ENCODE peak calls at places on chromosomes 13 and 19, in ten cellular contexts. X, W, B, N, A, D, H, R, Z and Y are unnamed samples.

GRCh38 chr13:85093808-85094207 is 705.4 kb downstream of the SLITRK6 start:
- DNase-seq in X (no peak), W (peak), B (no peak), N (no peak), A (peak), D (no peak), H (no peak), R (peak), Z (no peak), Y (no peak)

GRCh38 chr13:106318941-106319411 is 216.5 kb downstream of the EFNB2 start:
- DNase-seq in X (no peak), W (no peak), B (no peak), N (no peak), A (peak), D (peak), H (peak), R (peak), Z (peak), Y (peak)

GRCh38 chr19:55452381-55453325 is 8.8 kb downstream of the ISOC2 start:
- DNase-seq in X (peak), W (peak), B (no peak), N (no peak), A (peak), D (peak), H (no peak), R (no peak), Z (no peak), Y (no peak)

GRCh38 chr19:42601811-42602443 is 7.2 kb upstream of the CEACAM8 start:
- DNase-seq in X (peak), W (no peak), B (no peak), N (no peak), A (peak), D (no peak), H (no peak), R (no peak), Z (no peak), Y (no peak)

GRCh38 chr19:5001547-5002131 is 32.7 kb downstream of the KDM4B start:
- DNase-seq in X (no peak), W (no peak), B (no peak), N (no peak), A (peak), D (no peak), H (peak), R (peak), Z (no peak), Y (no peak)

GRCh38 chr19:7904074-7905020 is 670 bp downstream of the MAP2K7 start:
- DNase-seq in X (peak), W (peak), B (peak), N (no peak), A (no peak), D (peak), H (no peak), R (no peak), Z (peak), Y (no peak)

GRCh38 chr13:114132419-114133121 is at the start of gene RASA3:
- DNase-seq in X (peak), W (peak), B (peak), N (peak), A (peak), D (peak), H (no peak), R (peak), Z (peak), Y (no peak)

GRCh38 chr19:38250821-38251563 is 5.2 kb downstream of the PPP1R14A start:
- DNase-seq in X (peak), W (peak), B (no peak), N (no peak), A (peak), D (no peak), H (no peak), R (no peak), Z (peak), Y (no peak)

GRCh38 chr19:54156490-54156889 is 3.0 kb downstream of the LENG1 start:
- DNase-seq in X (no peak), W (no peak), B (no peak), N (no peak), A (no peak), D (no peak), H (no peak), R (no peak), Z (no peak), Y (no peak)

GRCh38 chr13:27954406-27954851 is 14.7 kb downstream of the CDX2 start:
- DNase-seq in X (no peak), W (no peak), B (no peak), N (no peak), A (no peak), D (no peak), H (no peak), R (no peak), Z (no peak), Y (no peak)

GRCh38 chr19:53076984-53077383 is 26.2 kb downstream of the ZNF160 start:
- DNase-seq in X (peak), W (peak), B (no peak), N (no peak), A (peak), D (no peak), H (no peak), R (no peak), Z (peak), Y (no peak)

GRCh38 chr19:3360494-3361383 is 5.6 kb upstream of the NFIC start:
- DNase-seq in X (peak), W (peak), B (peak), N (peak), A (no peak), D (no peak), H (no peak), R (no peak), Z (peak), Y (no peak)

GRCh38 chr19:58033741-58034475 is at the start of gene ZSCAN1:
- DNase-seq in X (peak), W (peak), B (peak), N (no peak), A (peak), D (peak), H (no peak), R (no peak), Z (peak), Y (no peak)

GRCh38 chr13:50417597-50417996 is 402.4 kb downstream of the KCNRG start:
- DNase-seq in X (no peak), W (no peak), B (no peak), N (no peak), A (no peak), D (no peak), H (no peak), R (no peak), Z (no peak), Y (no peak)

GRCh38 chr19:1125601-1126533 is 22.1 kb downstream of the GPX4 start:
- DNase-seq in X (no peak), W (no peak), B (no peak), N (no peak), A (no peak), D (no peak), H (no peak), R (no peak), Z (no peak), Y (no peak)

GRCh38 chr13:77330009-77330471 is 3.1 kb upstream of the MYCBP2 start:
- DNase-seq in X (no peak), W (no peak), B (no peak), N (no peak), A (no peak), D (no peak), H (no peak), R (no peak), Z (no peak), Y (no peak)

GRCh38 chr19:2549701-2550191 is 73.8 kb downstream of the GADD45B start:
- DNase-seq in X (no peak), W (peak), B (no peak), N (no peak), A (peak), D (peak), H (no peak), R (no peak), Z (peak), Y (no peak)

GRCh38 chr13:31891472-31891871 is 140.1 kb upstream of the FRY start:
- DNase-seq in X (peak), W (no peak), B (no peak), N (no peak), A (no peak), D (peak), H (no peak), R (no peak), Z (peak), Y (no peak)

DNA sequence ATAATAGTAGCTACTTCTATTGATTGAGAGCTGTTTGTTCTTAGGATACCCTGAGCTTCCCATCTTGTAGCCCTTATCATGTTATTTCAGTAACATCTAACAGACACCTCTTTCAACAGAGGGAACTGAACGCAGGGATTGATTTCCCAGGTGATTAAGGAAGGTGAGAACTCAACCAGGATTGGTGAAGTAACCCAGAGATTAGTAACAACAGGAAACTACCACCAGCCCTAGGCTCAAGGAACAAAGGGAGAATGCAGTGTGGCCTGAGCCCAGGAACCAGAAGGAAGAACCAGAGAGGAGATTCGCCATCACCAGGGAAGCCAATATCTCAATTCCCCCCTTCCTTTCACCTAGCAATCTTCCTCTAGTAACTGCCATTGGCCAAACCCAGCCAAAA is 8.5 kb downstream of the DHRS12 start:
- DNase-seq in X (no peak), W (no peak), B (no peak), N (no peak), A (no peak), D (no peak), H (no peak), R (no peak), Z (no peak), Y (no peak)
- H3K27ac ChIP-seq in X (no peak), W (no peak), B (no peak), N (no peak), A (no peak), D (no peak), H (no peak), R (no peak), Z (no peak), Y (no peak)

DNA sequence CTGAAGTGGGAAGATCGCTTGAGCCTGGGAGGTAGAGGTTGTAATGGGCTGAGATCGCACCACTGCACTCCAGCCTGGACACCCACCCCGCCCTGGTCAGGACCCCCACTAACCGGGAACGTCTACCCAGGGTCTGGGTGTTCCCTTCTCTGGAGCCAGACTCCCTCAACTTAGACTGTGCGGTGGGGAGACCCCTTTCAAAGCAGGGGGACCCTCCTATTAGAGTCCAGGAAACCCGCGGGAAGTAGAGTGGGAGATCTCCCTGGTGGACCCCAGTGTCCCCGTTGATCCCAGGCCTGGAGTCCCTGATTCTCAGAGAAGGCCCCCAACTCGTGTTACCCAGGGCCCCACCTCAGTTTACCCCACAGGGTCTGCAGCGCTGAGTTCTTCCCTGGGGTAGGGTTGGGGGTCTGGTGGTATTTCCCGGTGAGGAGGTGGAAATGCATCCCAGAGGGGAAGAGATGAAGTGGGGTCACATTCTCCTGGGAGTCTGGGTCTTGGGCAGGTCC is 6.1 kb upstream of the ARRDC2 start:
- DNase-seq in X (no peak), W (no peak), B (no peak), N (no peak), A (no peak), D (no peak), H (no peak), R (no peak), Z (no peak), Y (no peak)
- H3K27ac ChIP-seq in X (no peak), W (peak), B (peak), N (peak), A (no peak), D (no peak), H (peak), R (peak), Z (peak), Y (no peak)

DNA sequence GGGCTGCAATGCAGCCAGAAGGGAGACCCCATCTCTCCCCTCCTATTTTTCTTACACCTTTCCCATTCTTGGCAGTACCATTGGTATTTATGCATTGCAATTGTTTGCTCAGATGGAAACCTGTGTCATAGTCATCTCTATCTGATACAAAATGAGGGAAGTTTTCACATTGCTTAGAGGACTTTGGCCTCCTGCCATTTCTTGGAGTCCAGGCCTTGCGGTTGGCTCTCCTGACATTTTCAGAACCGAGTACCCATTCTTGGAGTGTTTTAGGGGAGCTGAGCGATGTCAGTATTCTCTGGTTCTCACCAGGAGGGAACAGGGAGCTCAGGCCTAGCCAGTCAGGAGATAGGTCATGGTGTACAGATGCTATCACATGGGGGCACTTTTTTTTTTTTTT is 1.5 kb downstream of the SIN3B start:
- DNase-seq in X (no peak), W (no peak), B (no peak), N (no peak), A (peak), D (no peak), H (no peak), R (no peak), Z (no peak), Y (no peak)
- H3K27ac ChIP-seq in X (no peak), W (no peak), B (no peak), N (no peak), A (no peak), D (no peak), H (no peak), R (no peak), Z (peak), Y (peak)

DNA sequence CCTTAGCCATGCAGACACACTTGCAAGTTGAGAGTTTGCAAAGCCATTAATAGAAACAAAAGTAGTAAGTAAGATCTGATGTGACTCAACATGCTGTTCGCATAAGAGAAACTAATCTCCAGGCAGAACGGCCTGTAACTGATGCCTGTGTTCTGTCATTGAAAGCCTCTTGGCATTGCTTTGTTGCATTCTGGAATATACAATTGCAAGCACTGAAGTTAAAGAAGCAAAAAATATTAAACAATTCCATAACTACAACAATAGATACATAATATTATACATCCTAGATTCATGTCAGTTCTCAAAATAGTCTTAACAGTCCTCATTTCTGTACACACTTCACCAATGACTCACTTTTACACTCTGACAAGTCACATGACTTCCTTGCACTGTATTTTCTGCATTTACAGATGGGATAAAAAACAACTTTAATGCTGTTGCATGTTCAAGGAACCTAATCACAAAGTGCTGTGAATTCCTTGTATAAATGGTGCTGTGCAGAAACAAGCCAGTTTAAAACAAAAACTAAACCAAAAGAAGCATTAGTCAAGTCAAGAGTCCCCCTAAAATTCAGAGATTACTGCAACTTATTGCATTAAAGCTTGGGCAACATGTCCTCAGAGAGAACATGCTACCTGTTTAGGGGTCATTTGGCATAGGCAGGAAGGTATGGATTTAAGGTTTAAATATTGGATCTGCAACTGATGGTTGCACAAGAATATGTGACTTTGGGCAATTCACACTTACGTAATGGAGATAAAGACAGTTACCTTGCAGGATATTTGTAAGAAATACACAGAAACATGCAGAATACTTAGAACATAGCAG is 79.5 kb upstream of the SERP2 start:
- DNase-seq in X (no peak), W (no peak), B (no peak), N (no peak), A (no peak), D (no peak), H (no peak), R (no peak), Z (no peak), Y (no peak)
- H3K27ac ChIP-seq in X (no peak), W (no peak), B (no peak), N (no peak), A (no peak), D (peak), H (no peak), R (no peak), Z (no peak), Y (no peak)